ENCODE peak calls at places on chromosome 17, in six cellular contexts. Q is HepG2, E is non-pigmented ciliary epithelial cell, W is HCEC 1CT, M is LHCN-M2, Z is H7. R is an unnamed sample.

GRCh38 chr17:12584727-12585126 is 81.0 kb upstream of the MYOCD start:
- DNase-seq in Z (no peak), Q (no peak), W (no peak), M (peak), E (no peak), R (no peak)

GRCh38 chr17:51000835-51001638 is 119.6 kb downstream of the SPAG9 start:
- DNase-seq in Z (peak), W (peak), M (peak), E (no peak), Q (peak), R (peak)

GRCh38 chr17:15908378-15908777 is 36.6 kb upstream of the ADORA2B start:
- DNase-seq in Z (no peak), W (no peak), M (no peak), E (no peak), Q (no peak), R (no peak)

GRCh38 chr17:77906377-77906871 is 52.1 kb upstream of the TNRC6C start:
- DNase-seq in Q (no peak), E (no peak), M (no peak), W (no peak), Z (no peak), R (no peak)

GRCh38 chr17:41324180-41325075 is 8.9 kb upstream of the KRTAP17-1 start:
- DNase-seq in W (peak), Z (peak), E (no peak), M (no peak), Q (peak), R (peak)

GRCh38 chr17:42660692-42661345 is 1.7 kb downstream of the TUBG2 start:
- DNase-seq in Q (no peak), M (peak), E (no peak), Z (peak), W (peak), R (no peak)

GRCh38 chr17:32627233-32628008 is 140.6 kb downstream of the CDK5R1 start:
- DNase-seq in Z (peak), Q (no peak), E (no peak), M (peak), W (no peak), R (peak)

GRCh38 chr17:74852237-74853047 is 7.2 kb downstream of the GRIN2C start:
- DNase-seq in Q (peak), Z (peak), W (no peak), E (no peak), M (no peak), R (peak)

GRCh38 chr17:77425791-77426641 is 285.2 kb downstream of the SEC14L1 start:
- DNase-seq in W (peak), Z (peak), E (peak), Q (no peak), M (peak), R (no peak)

GRCh38 chr17:10265100-10265810 is 66.8 kb upstream of the GAS7 start:
- DNase-seq in M (no peak), E (no peak), Q (no peak), W (no peak), Z (no peak), R (no peak)

GRCh38 chr17:66369830-66370229 is 67.4 kb downstream of the PRKCA start:
- DNase-seq in Z (no peak), Q (peak), M (no peak), W (no peak), E (no peak), R (no peak)

GRCh38 chr17:8122391-8122922 is 1.4 kb downstream of the HES7 start:
- DNase-seq in Q (no peak), Z (peak), W (peak), E (no peak), M (peak), R (peak)

GRCh38 chr17:39636927-39637736 is at the start of gene STARD3:
- DNase-seq in M (peak), Q (peak), E (peak), W (peak), Z (peak), R (peak)

GRCh38 chr17:45314761-45315549 is 1.9 kb downstream of the MAP3K14 start:
- DNase-seq in E (no peak), M (peak), W (peak), Q (no peak), Z (no peak), R (no peak)

GRCh38 chr17:43444223-43445008 is 39.4 kb upstream of the DHX8 start:
- DNase-seq in Z (peak), M (no peak), W (no peak), E (peak), Q (no peak), R (no peak)

GRCh38 chr17:57521606-57522435 is 223.3 kb downstream of the CCDC182 start:
- DNase-seq in E (no peak), Q (no peak), W (no peak), Z (no peak), M (no peak), R (no peak)

GRCh38 chr17:41417576-41418015 is 6.8 kb downstream of the KRT37 start:
- DNase-seq in Z (peak), W (peak), E (no peak), Q (peak), M (no peak), R (peak)

GRCh38 chr17:63305857-63306256 is 140.2 kb downstream of the CYB561 start:
- DNase-seq in Z (no peak), Q (no peak), E (no peak), M (no peak), W (no peak), R (no peak)

GRCh38 chr17:20266806-20267458 is 200.4 kb downstream of the LGALS9B start:
- DNase-seq in Q (no peak), W (no peak), E (peak), Z (no peak), M (peak), R (no peak)

GRCh38 chr17:76914937-76915336 is 46.7 kb downstream of the MGAT5B start:
- DNase-seq in Z (no peak), W (no peak), E (no peak), M (no peak), Q (peak), R (no peak)

GRCh38 chr17:1390422-1391367 is 9.3 kb downstream of the YWHAE start:
- DNase-seq in Q (no peak), M (no peak), Z (no peak), E (no peak), W (no peak), R (no peak)

GRCh38 chr17:14940946-14941280 is 324.2 kb downstream of the PMP22 start:
- DNase-seq in W (peak), Z (no peak), M (no peak), Q (no peak), E (no peak), R (no peak)

GRCh38 chr17:73657473-73658116 is 13.3 kb upstream of the SDK2 start:
- DNase-seq in E (no peak), Q (peak), Z (peak), W (no peak), M (no peak), R (peak)

GRCh38 chr17:32191306-32191705 is 49.0 kb downstream of the RHOT1 start:
- DNase-seq in Q (no peak), E (no peak), W (peak), M (peak), Z (no peak), R (no peak)

GRCh38 chr17:46866325-46866724 is 14.9 kb downstream of the WNT9B start:
- DNase-seq in E (no peak), M (no peak), W (no peak), Q (no peak), Z (no peak), R (no peak)

GRCh38 chr17:63358956-63359355 is 87.2 kb downstream of the CYB561 start:
- DNase-seq in Q (no peak), Z (no peak), M (no peak), W (no peak), E (no peak), R (no peak)

GRCh38 chr17:41678411-41678906 is 10.2 kb upstream of the EIF1 start:
- DNase-seq in Z (no peak), M (peak), E (no peak), Q (no peak), W (peak), R (no peak)

GRCh38 chr17:38908676-38909181 is 16.7 kb upstream of the LASP1NB start:
- DNase-seq in Z (peak), E (no peak), Q (no peak), W (no peak), M (no peak), R (no peak)

GRCh38 chr17:1693339-1693738 is 8.7 kb upstream of the PRPF8 start:
- DNase-seq in Q (no peak), W (peak), E (no peak), Z (no peak), M (no peak), R (no peak)

GRCh38 chr17:42472709-42473521 is 14.2 kb downstream of the ATP6V0A1 start:
- DNase-seq in Q (no peak), E (peak), W (peak), M (peak), Z (no peak), R (no peak)

GRCh38 chr17:37212184-37212583 is 163.6 kb upstream of the C17orf78 start:
- DNase-seq in Q (no peak), Z (no peak), M (no peak), W (no peak), E (no peak), R (no peak)

GRCh38 chr17:10870651-10871050 is 32.8 kb upstream of the PIRT start:
- DNase-seq in E (no peak), M (no peak), Q (no peak), Z (no peak), W (no peak), R (no peak)

GRCh38 chr17:53640808-53641207 is 181.9 kb upstream of the KIF2B start:
- DNase-seq in W (no peak), Q (no peak), E (no peak), M (no peak), Z (no peak), R (no peak)

GRCh38 chr17:69287168-69287567 is 39.8 kb downstream of the ABCA5 start:
- DNase-seq in E (no peak), M (peak), Q (no peak), Z (no peak), W (peak), R (no peak)

GRCh38 chr17:39213852-39214251 is 11.9 kb downstream of the STAC2 start:
- DNase-seq in Q (no peak), E (no peak), M (no peak), Z (peak), W (no peak), R (no peak)

GRCh38 chr17:66365903-66366302 is 63.5 kb downstream of the PRKCA start:
- DNase-seq in M (no peak), W (no peak), Q (no peak), Z (no peak), E (no peak), R (no peak)

GRCh38 chr17:1878419-1879121 is 48.8 kb downstream of the RPA1 start:
- DNase-seq in Q (no peak), W (no peak), E (no peak), M (no peak), Z (no peak), R (no peak)

GRCh38 chr17:42783062-42783777 is 2.8 kb downstream of the WNK4 start:
- DNase-seq in M (no peak), Q (no peak), Z (no peak), W (peak), E (peak), R (no peak)

R was measured in GM23338.